ENCODE peak calls at places on chromosomes 16 and 17, in four cellular contexts. Y is A549, H is K562, D is HepG2. T is an unnamed sample.

GRCh38 chr16:81873843-81874752 is 95.0 kb downstream of the PLCG2 start:
- DNase-seq in Y (peak), H (peak), D (peak), T (peak)

GRCh38 chr16:48607056-48607825 is 2.7 kb downstream of the N4BP1 start:
- DNase-seq in Y (peak), H (no peak), D (no peak), T (no peak)

GRCh38 chr17:40346061-40346767 is 18.3 kb downstream of the GJD3 start:
- DNase-seq in Y (no peak), H (no peak), D (no peak), T (peak)

GRCh38 chr17:15944720-15945492 is at the start of gene ADORA2B:
- DNase-seq in Y (peak), H (peak), D (peak), T (peak)

GRCh38 chr16:68468849-68469248 is 20.5 kb upstream of the SMPD3 start:
- DNase-seq in Y (no peak), H (no peak), D (no peak), T (no peak)

GRCh38 chr16:48123104-48123788 is 32.5 kb downstream of the ABCC12 start:
- DNase-seq in Y (peak), H (peak), D (peak), T (no peak)

GRCh38 chr17:57604771-57605733 is 140.0 kb downstream of the CCDC182 start:
- DNase-seq in Y (no peak), H (no peak), D (no peak), T (no peak)

GRCh38 chr17:40073454-40074174 is 10.8 kb downstream of the THRA start:
- DNase-seq in Y (no peak), H (peak), D (no peak), T (no peak)

GRCh38 chr17:19938736-19939135 is 38.9 kb downstream of the AKAP10 start:
- DNase-seq in Y (no peak), H (no peak), D (no peak), T (no peak)

GRCh38 chr17:67079481-67079880 is 35.1 kb downstream of the CACNG1 start:
- DNase-seq in Y (no peak), H (no peak), D (no peak), T (no peak)

GRCh38 chr16:12252616-12253015 is 276.1 kb downstream of the SNX29 start:
- DNase-seq in Y (no peak), H (no peak), D (no peak), T (no peak)

GRCh38 chr16:46747777-46748651 is at the start of gene MYLK3:
- DNase-seq in Y (no peak), H (peak), D (peak), T (peak)

GRCh38 chr17:57588086-57588485 is 157.0 kb downstream of the CCDC182 start:
- DNase-seq in Y (no peak), H (no peak), D (no peak), T (no peak)

GRCh38 chr17:68133370-68134045 is 98.0 kb downstream of the KPNA2 start:
- DNase-seq in Y (no peak), H (no peak), D (no peak), T (peak)

GRCh38 chr16:84040823-84041391 is 1.7 kb downstream of the SLC38A8 start:
- DNase-seq in Y (no peak), H (no peak), D (no peak), T (no peak)

GRCh38 chr17:40932608-40933007 is 4.8 kb downstream of the KRT23 start:
- DNase-seq in Y (no peak), H (no peak), D (peak), T (no peak)

GRCh38 chr17:77449908-77450741 is 309.4 kb downstream of the SEC14L1 start:
- DNase-seq in Y (no peak), H (peak), D (peak), T (peak)

GRCh38 chr17:16243811-16244567 is 27.0 kb downstream of the PIGL start:
- DNase-seq in Y (no peak), H (peak), D (peak), T (no peak)

GRCh38 chr16:123971-124370 is 14.5 kb downstream of the NPRL3 start:
- DNase-seq in Y (no peak), H (no peak), D (no peak), T (no peak)

GRCh38 chr16:81405702-81406113 is 38.9 kb upstream of the CMIP start:
- DNase-seq in Y (peak), H (peak), D (peak), T (peak)

GRCh38 chr16:66563574-66564334 is 2.5 kb upstream of the CMTM1 start:
- DNase-seq in Y (no peak), H (no peak), D (no peak), T (no peak)

GRCh38 chr17:36602924-36603384 is 1.6 kb downstream of the MRM1 start:
- DNase-seq in Y (peak), H (peak), D (peak), T (peak)

GRCh38 chr17:8143581-8144400 is 8.4 kb downstream of the PER1 start:
- DNase-seq in Y (no peak), H (no peak), D (no peak), T (no peak)

GRCh38 chr16:72895951-72896350 is 152.0 kb downstream of the ZFHX3 start:
- DNase-seq in Y (no peak), H (no peak), D (no peak), T (no peak)

GRCh38 chr16:24514096-24514495 is 25.3 kb upstream of the RBBP6 start:
- DNase-seq in Y (no peak), H (no peak), D (no peak), T (no peak)

GRCh38 chr17:69154267-69154666 is 12.6 kb upstream of the ABCA6 start:
- DNase-seq in Y (no peak), H (no peak), D (peak), T (no peak)

GRCh38 chr17:69213059-69213813 is 15.4 kb downstream of the ABCA10 start:
- DNase-seq in Y (peak), H (no peak), D (no peak), T (peak)

GRCh38 chr17:31310260-31310659 is 3.6 kb downstream of the EVI2B start:
- DNase-seq in Y (no peak), H (no peak), D (no peak), T (no peak)

GRCh38 chr16:65061935-65062334 is 59.9 kb downstream of the CDH11 start:
- DNase-seq in Y (no peak), H (no peak), D (no peak), T (no peak)

GRCh38 chr16:2686912-2687507 is 4.7 kb downstream of the KCTD5 start:
- DNase-seq in Y (no peak), H (peak), D (no peak), T (no peak)

GRCh38 chr16:2690852-2691251 is 8.5 kb downstream of the KCTD5 start:
- DNase-seq in Y (no peak), H (no peak), D (no peak), T (no peak)

GRCh38 chr16:2691491-2692248 is 9.3 kb downstream of the KCTD5 start:
- DNase-seq in Y (no peak), H (no peak), D (no peak), T (no peak)

GRCh38 chr16:2689968-2690830 is 7.9 kb downstream of the KCTD5 start:
- DNase-seq in Y (no peak), H (no peak), D (no peak), T (no peak)

GRCh38 chr16:2687531-2688308 is 5.4 kb downstream of the KCTD5 start:
- DNase-seq in Y (no peak), H (peak), D (no peak), T (no peak)
- TF ChIP-seq NR3C1 in Y (no peak), H (no peak), D (no peak), T (no peak)

DNA sequence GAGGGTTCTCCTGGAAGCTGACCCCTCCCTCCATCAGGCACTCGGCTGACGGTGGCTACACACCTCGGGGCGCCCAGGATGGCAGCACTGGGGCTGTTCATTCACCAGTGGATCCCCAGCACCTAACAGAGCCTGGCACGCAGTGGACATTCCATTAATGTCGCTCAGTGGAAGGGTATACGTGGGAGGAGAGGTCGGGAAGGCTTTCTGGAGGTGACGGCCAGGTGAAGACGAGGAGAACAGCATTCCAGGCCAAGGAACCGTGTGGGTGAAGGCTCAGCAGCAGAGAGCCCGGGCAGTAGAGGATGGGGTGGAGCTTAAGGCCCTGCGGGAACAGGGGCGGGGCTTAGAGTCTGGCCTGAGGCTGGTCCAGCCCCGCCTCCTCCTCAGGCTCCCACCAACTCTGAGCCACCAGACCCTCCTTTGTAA is 2.5 kb upstream of the HS3ST6 start:
- DNase-seq in Y (peak), H (peak), D (no peak), T (peak)
- TF ChIP-seq NR3C1 in Y (no peak), H (no peak), D (no peak), T (no peak)

DNA sequence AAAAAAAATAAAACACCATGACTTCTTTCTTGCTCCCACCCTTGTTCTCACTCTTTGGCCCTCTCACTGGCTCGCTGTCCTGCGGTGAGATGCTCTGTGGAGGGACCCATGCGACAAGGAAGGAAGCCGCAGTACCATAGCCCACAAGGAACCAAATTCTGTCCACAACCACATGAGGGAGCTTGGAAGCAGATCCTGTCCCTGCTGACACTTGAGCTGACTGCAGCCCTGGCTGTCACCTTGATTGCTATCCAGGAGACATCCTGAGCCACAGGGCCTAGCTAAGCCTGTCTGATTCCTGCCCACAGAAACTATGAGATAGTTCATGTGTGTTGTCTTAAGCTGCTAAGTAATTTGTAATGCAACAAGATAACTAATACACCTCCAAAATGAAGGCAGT is 4.8 kb upstream of the MT2A start:
- DNase-seq in Y (peak), H (no peak), D (peak), T (peak)
- TF ChIP-seq NR3C1 in Y (no peak), H (no peak), D (no peak), T (no peak)

DNA sequence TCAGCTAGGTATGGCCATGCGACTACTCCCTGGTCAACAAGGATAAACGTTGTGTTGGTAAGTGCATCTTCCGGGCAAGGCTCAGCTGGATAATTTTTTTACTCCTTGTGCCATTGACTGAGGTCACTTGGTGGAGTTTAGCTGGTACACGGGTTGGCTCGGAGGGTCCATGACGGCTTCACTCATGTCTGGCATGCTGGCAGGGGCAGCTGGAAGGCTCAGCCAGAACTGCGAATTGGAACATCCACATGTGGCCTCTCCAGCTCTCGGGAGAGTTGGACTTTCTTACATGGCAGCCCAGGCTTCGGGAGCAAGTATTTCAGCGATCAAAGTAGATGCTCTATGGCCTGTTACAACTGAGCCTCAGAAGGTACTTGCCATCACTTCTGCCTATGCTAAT is 31.5 kb upstream of the CRYBA1 start:
- DNase-seq in Y (no peak), H (no peak), D (no peak), T (no peak)
- TF ChIP-seq NR3C1 in Y (no peak), H (no peak), D (no peak), T (no peak)

GRCh38 chr17:43532581-43532980 is 13.6 kb downstream of the ETV4 start:
- DNase-seq in Y (no peak), H (no peak), D (no peak), T (no peak)
- TF ChIP-seq NR3C1 in Y (no peak), H (no peak), D (no peak), T (no peak)

GRCh38 chr17:80855968-80856862 is 135.4 kb upstream of the CHMP6 start:
- DNase-seq in Y (peak), H (peak), D (peak), T (no peak)
- TF ChIP-seq NR3C1 in Y (no peak), H (no peak), D (no peak), T (no peak)

GRCh38 chr16:75216127-75216526 is 2.7 kb upstream of the CTRB1 start:
- DNase-seq in Y (no peak), H (no peak), D (no peak), T (no peak)
- TF ChIP-seq NR3C1 in Y (no peak), H (no peak), D (no peak), T (no peak)

GRCh38 chr17:73343168-73343634 is 31.4 kb upstream of the CDC42EP4 start:
- DNase-seq in Y (no peak), H (peak), D (no peak), T (peak)
- TF ChIP-seq NR3C1 in Y (no peak), H (no peak), D (no peak), T (no peak)

DNA sequence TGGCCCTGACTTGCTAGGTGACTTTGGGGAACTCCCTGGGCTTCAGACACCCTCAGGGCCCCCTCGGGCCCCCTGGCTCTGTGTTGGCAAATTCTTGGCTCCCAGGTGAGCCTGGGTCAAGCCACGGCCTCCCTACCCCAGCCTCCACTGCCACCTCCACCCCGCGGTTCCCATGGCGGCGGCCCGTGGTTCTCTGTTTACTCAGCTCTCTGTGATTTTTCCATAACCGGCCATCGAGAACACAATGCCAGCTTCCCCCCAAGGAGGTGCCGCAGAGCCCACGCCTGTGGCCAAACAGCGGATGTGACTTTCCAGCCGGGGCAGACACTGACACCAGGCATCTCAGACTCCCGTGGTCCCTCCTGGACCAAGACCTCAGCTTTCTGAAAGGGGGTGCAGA is 21.6 kb upstream of the ATP2A3 start:
- DNase-seq in Y (no peak), H (no peak), D (no peak), T (no peak)
- TF ChIP-seq NR3C1 in Y (no peak), H (no peak), D (no peak), T (no peak)

GRCh38 chr17:29379084-29379811 is 10.9 kb upstream of the TAOK1 start:
- DNase-seq in Y (no peak), H (no peak), D (no peak), T (no peak)
- TF ChIP-seq NR3C1 in Y (no peak), H (no peak), D (no peak), T (no peak)